ENCODE peak calls at places on chromosomes 2 and 18, in eight cellular contexts. D, Y, L, K, F, I, W and R are unnamed samples.

GRCh38 chr2:460861-461260 is 173.0 kb upstream of the ALKAL2 start:
- DNase-seq in Y (no peak), L (no peak), F (peak; percentile 73), D (no peak), I (peak; percentile 1), K (peak; percentile 65), W (no peak), R (no peak)

GRCh38 chr2:184727813-184728212 is 129.5 kb downstream of the ZNF804A start:
- DNase-seq in K (no peak), Y (no peak), W (no peak), I (no peak), L (no peak), F (no peak), D (no peak), R (no peak)

GRCh38 chr2:36453652-36454051 is 98.1 kb downstream of the CRIM1 start:
- DNase-seq in K (no peak), L (peak; percentile 38), D (no peak), F (no peak), I (no peak), W (no peak), Y (no peak), R (no peak)

GRCh38 chr2:168430431-168430830 is 25.6 kb upstream of the CERS6 start:
- DNase-seq in L (no peak), K (no peak), F (no peak), I (no peak), W (no peak), Y (no peak), D (no peak), R (no peak)

GRCh38 chr2:101147971-101148370 is 3.2 kb downstream of the TBC1D8 start:
- DNase-seq in F (no peak), K (no peak), Y (no peak), W (no peak), L (no peak), D (no peak), I (no peak), R (no peak)

GRCh38 chr2:20611077-20611843 is 39.6 kb downstream of the HS1BP3 start:
- DNase-seq in Y (peak; percentile 69), K (no peak), L (peak; percentile 89), I (no peak), F (no peak), D (peak; percentile 98), W (peak; percentile 92), R (peak; percentile 61)

GRCh38 chr2:97011977-97012569 is 25.7 kb upstream of the FAM178B start:
- DNase-seq in L (peak; percentile 36), D (no peak), Y (peak; percentile 65), I (no peak), F (peak; percentile 58), W (no peak), K (peak; percentile 72), R (peak; percentile 91)

GRCh38 chr2:223613017-223613950 is 11.1 kb upstream of the SCG2 start:
- DNase-seq in W (peak; percentile 92), D (peak; percentile 92), L (peak; percentile 84), K (peak; percentile 91), I (peak; percentile 82), F (no peak), Y (peak; percentile 92), R (peak; percentile 94)

GRCh38 chr2:42142476-42143184 is 26.5 kb upstream of the EML4 start:
- DNase-seq in Y (peak; percentile 57), K (peak; percentile 24), L (no peak), D (no peak), I (no peak), W (no peak), F (no peak), R (peak; percentile 46)

GRCh38 chr18:37783771-37784170 is 218.2 kb upstream of the CELF4 start:
- DNase-seq in F (no peak), K (no peak), L (no peak), I (no peak), W (no peak), Y (no peak), D (no peak), R (no peak)

GRCh38 chr2:120496759-120497158 is 150.8 kb downstream of the INHBB start:
- DNase-seq in L (no peak), I (no peak), D (no peak), Y (no peak), W (peak; percentile 56), K (no peak), F (no peak), R (no peak)